ENCODE peak calls at places on chromosomes 3 and 15, in four cellular contexts. R is natural killer cell, I is MCF 10A, F is foreskin fibroblast. T is an unnamed sample.

GRCh38 chr3:46733026-46733800 is 15.5 kb upstream of the PRSS50 start:
- DNase-seq in R (no peak), I (peak; percentile 19), F (peak; percentile 6), T (peak; percentile 37)

GRCh38 chr3:101720851-101721649 is 3.4 kb upstream of the CEP97 start:
- DNase-seq in R (no peak), F (peak; percentile 67), I (peak; percentile 39), T (no peak)

GRCh38 chr3:69425249-69425648 is 39.4 kb upstream of the FRMD4B start:
- DNase-seq in R (no peak), I (peak; percentile 62), F (peak; percentile 13), T (no peak)

GRCh38 chr3:188491276-188491687 is 337.3 kb downstream of the LPP start:
- DNase-seq in I (peak; percentile 31), F (peak; percentile 80), R (no peak), T (no peak)

GRCh38 chr3:40477671-40478070 is 749 bp downstream of the ZNF619 start:
- DNase-seq in R (no peak), F (no peak), I (peak; percentile 29), T (no peak)

GRCh38 chr3:47250309-47251060 is 32.1 kb downstream of the KIF9 start:
- DNase-seq in R (no peak), F (peak; percentile 16), I (peak; percentile 61), T (no peak)

GRCh38 chr3:138043266-138044029 is 33.5 kb downstream of the CLDN18 start:
- DNase-seq in R (no peak), F (peak; percentile 83), I (peak; percentile 83), T (no peak)

GRCh38 chr15:85707519-85708338 is 87.0 kb downstream of the KLHL25 start:
- DNase-seq in R (no peak), I (no peak), F (no peak), T (no peak)

GRCh38 chr3:46705751-46706572 is 4.8 kb downstream of the TMIE start:
- DNase-seq in F (peak; percentile 64), R (no peak), I (peak; percentile 49), T (no peak)

GRCh38 chr15:74179983-74180688 is 6.6 kb downstream of the ISLR start:
- DNase-seq in R (no peak), I (peak; percentile 83), F (peak; percentile 44), T (no peak)

GRCh38 chr3:18372786-18373405 is 52.2 kb downstream of the SATB1 start:
- DNase-seq in R (peak; percentile 19), I (no peak), F (no peak), T (no peak)

GRCh38 chr15:63487076-63487757 is 17.2 kb upstream of the USP3 start:
- DNase-seq in F (no peak), R (peak; percentile 88), I (peak; percentile 81), T (peak; percentile 85)

GRCh38 chr15:43285609-43286037 is 18.9 kb upstream of the TGM5 start:
- DNase-seq in F (peak; percentile 43), I (peak; percentile 77), R (no peak), T (peak; percentile 58)

GRCh38 chr15:75193976-75194375 is 7.7 kb upstream of the C15orf39 start:
- DNase-seq in F (no peak), R (no peak), I (no peak), T (no peak)

GRCh38 chr3:114624676-114625181 is 330.9 kb downstream of the TIGIT start:
- DNase-seq in I (peak; percentile 92), R (no peak), F (peak; percentile 98), T (no peak)

GRCh38 chr3:123036352-123037014 is 8.9 kb upstream of the SEMA5B start:
- DNase-seq in F (peak; percentile 32), R (no peak), I (peak; percentile 89), T (no peak)

GRCh38 chr3:126100688-126101301 is 16.9 kb upstream of the SLC41A3 start:
- DNase-seq in F (no peak), I (no peak), R (no peak), T (no peak)

GRCh38 chr3:44045476-44046275 is 196.0 kb upstream of the TOPAZ1 start:
- DNase-seq in F (no peak), R (no peak), I (no peak), T (no peak)

GRCh38 chr3:150094150-150094932 is 123.6 kb upstream of the PFN2 start:
- DNase-seq in R (no peak), F (peak; percentile 73), I (peak; percentile 86), T (no peak)

GRCh38 chr3:188558343-188559068 is 404.5 kb downstream of the LPP start:
- DNase-seq in F (peak; percentile 16), I (peak; percentile 8), R (no peak), T (no peak)

GRCh38 chr3:54932606-54933005 is 4.7 kb upstream of the LRTM1 start:
- DNase-seq in R (no peak), F (no peak), I (no peak), T (no peak)

GRCh38 chr3:135176881-135177280 is 381.8 kb downstream of the EPHB1 start:
- DNase-seq in I (no peak), R (no peak), F (no peak), T (no peak)

GRCh38 chr3:123037015-123037375 is 9.4 kb upstream of the SEMA5B start:
- DNase-seq in I (no peak), F (no peak), R (no peak), T (no peak)

GRCh38 chr3:84683493-84683892 is 275.3 kb upstream of the CADM2 start:
- DNase-seq in F (no peak), I (no peak), R (no peak), T (no peak)

GRCh38 chr3:139774570-139775302 is 97.0 kb upstream of the NMNAT3 start:
- DNase-seq in I (peak; percentile 5), R (no peak), F (no peak), T (no peak)

GRCh38 chr3:172524611-172525010 is 1.4 kb upstream of the TNFSF10 start:
- DNase-seq in F (peak; percentile 9), I (no peak), R (no peak), T (no peak)

GRCh38 chr15:57223345-57223744 is 153.0 kb upstream of the CGNL1 start:
- DNase-seq in I (no peak), F (no peak), R (no peak), T (no peak)

GRCh38 chr3:141280086-141280485 is 48.5 kb downstream of the PXYLP1 start:
- DNase-seq in F (peak; percentile 78), I (no peak), R (no peak), T (no peak)

GRCh38 chr15:99155961-99156443 is 51.1 kb downstream of the SYNM start:
- DNase-seq in F (peak; percentile 14), R (no peak), I (peak; percentile 49), T (no peak)

DNA sequence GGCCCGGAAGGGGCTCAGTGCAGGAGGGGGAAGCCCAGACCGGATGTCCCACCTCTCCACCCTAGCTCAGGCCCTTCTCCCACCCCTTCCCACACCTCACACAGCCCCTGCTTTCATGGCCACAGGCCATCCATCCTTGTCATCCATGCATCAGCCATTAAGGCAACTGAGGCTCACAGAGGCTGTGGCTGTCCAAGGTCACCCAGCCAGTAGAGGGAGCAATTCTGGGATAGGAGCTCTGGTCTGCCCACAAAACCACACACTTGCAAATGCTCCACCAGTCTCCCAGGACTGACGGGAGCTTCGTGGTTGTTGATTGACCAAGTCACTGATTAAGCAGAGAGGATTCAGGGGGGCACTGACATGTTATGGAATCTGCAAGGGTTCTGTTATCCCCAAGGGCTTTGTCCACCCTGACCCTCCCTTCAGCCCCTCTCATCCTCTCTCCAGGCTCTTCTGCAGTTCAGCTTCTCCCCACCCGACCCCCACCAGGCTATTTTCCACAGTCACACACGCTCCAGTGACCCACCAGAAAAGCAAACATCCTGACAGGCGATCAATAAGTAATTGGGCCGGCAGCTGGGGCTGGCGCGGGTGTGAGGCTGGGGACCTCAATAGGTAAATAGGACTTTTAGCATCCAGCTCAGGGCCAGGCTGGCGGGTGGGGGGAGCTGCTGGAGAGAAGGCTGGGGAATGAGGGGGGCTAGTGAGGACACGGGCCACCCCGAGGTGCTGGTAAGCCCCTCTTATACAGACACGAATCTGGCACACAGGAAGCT is 15.0 kb downstream of the LINGO1 start:
- DNase-seq in I (peak; percentile 46), F (no peak), R (no peak), T (no peak)
- TF ChIP-seq CTCF in I (peak; percentile 31), F (peak; percentile 26), R (no peak), T (peak; percentile 58)

GRCh38 chr3:196525141-196525540 is 10.0 kb upstream of the SMCO1 start:
- DNase-seq in R (no peak), F (no peak), I (no peak), T (no peak)

GRCh38 chr3:196519738-196520122 is 4.6 kb upstream of the SMCO1 start:
- DNase-seq in I (peak; percentile 36), F (peak; percentile 10), R (no peak), T (no peak)

GRCh38 chr3:196528639-196529233 is 13.6 kb upstream of the SMCO1 start:
- DNase-seq in F (peak; percentile 52), I (peak; percentile 56), R (peak; percentile 82), T (peak; percentile 87)

GRCh38 chr3:196523841-196524240 is 8.7 kb upstream of the SMCO1 start:
- DNase-seq in I (no peak), F (no peak), R (no peak), T (no peak)

GRCh38 chr3:196524527-196524926 is 9.4 kb upstream of the SMCO1 start:
- DNase-seq in I (peak; percentile 25), R (no peak), F (no peak), T (no peak)
- TF ChIP-seq CTCF in I (no peak), R (no peak), F (peak; percentile 7), T (no peak)

GRCh38 chr3:157705258-157705657 is 202.0 kb upstream of the VEPH1 start:
- DNase-seq in R (no peak), I (no peak), F (no peak), T (no peak)

GRCh38 chr3:157695586-157695985 is 192.4 kb upstream of the VEPH1 start:
- DNase-seq in F (peak; percentile 8), R (no peak), I (no peak), T (no peak)

DNA sequence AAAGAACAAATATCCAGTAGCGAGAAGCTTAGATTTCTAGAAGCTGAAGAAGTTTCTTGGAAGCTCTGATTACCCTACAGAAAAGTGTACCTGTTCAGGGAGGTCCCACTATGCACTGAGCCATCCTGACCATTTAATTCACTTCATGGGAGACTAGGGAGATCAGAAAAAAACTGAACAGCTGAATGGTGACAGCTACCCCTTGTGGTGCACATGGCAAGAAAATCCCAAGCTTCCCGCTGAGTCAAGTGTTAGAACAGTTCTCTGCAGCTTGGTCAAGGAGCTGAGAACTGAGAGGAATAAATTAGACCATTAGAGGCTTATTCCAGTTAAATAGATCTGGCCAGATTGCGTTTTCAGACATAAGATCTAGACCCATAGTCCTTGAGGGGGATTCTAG is 197.2 kb upstream of the VEPH1 start:
- DNase-seq in F (no peak), I (peak; percentile 16), R (no peak), T (no peak)
- TF ChIP-seq CTCF in F (no peak), I (no peak), R (no peak), T (no peak)

GRCh38 chr3:106860182-106860581 is 517.1 kb upstream of the CCDC54 start:
- DNase-seq in I (peak; percentile 6), R (no peak), F (no peak), T (no peak)

GRCh38 chr3:106862067-106862466 is 515.2 kb upstream of the CCDC54 start:
- DNase-seq in F (peak; percentile 15), I (peak; percentile 27), R (no peak), T (no peak)
- TF ChIP-seq CTCF in F (peak; percentile 37), I (no peak), R (no peak), T (no peak)

GRCh38 chr3:119717520-119717919 is 14.7 kb downstream of the CFAP91 start:
- DNase-seq in I (no peak), R (no peak), F (no peak), T (no peak)
- TF ChIP-seq CTCF in I (no peak), R (no peak), F (no peak), T (no peak)

GRCh38 chr15:93249599-93249998 is 160.6 kb upstream of the RGMA start:
- DNase-seq in R (no peak), I (no peak), F (no peak), T (no peak)
- TF ChIP-seq CTCF in R (no peak), I (no peak), F (no peak), T (no peak)